ENCODE peak calls at places on chromosomes 7 and 10, in nine cellular contexts. S, I, A, N, U, W, F, V and Q are unnamed samples.

GRCh38 chr7:104793066-104793465 is 220.9 kb upstream of the KMT2E start:
- DNase-seq in I (no peak), F (no peak), W (no peak), V (no peak), A (no peak), N (no peak), U (no peak), S (no peak), Q (no peak)

GRCh38 chr10:119113805-119114732 is 10.2 kb downstream of the DENND10 start:
- DNase-seq in W (no peak), S (no peak), F (no peak), A (no peak), U (no peak), N (peak), V (peak), I (no peak), Q (no peak)

GRCh38 chr10:86283466-86284287 is 82.9 kb downstream of the GRID1 start:
- DNase-seq in A (no peak), U (no peak), I (no peak), V (no peak), F (peak), S (no peak), N (no peak), W (no peak), Q (no peak)

GRCh38 chr7:6636741-6637543 is at the start of gene ZNF316:
- DNase-seq in N (peak), U (peak), S (peak), V (peak), W (no peak), I (no peak), F (peak), A (peak), Q (no peak)

GRCh38 chr7:87735360-87735759 is 107.2 kb downstream of the RUNDC3B start:
- DNase-seq in N (no peak), W (no peak), V (no peak), U (no peak), F (no peak), A (no peak), S (no peak), I (no peak), Q (no peak)

GRCh38 chr7:98828368-98828767 is 41.4 kb downstream of the TMEM130 start:
- DNase-seq in I (no peak), F (no peak), W (no peak), S (no peak), N (no peak), U (no peak), V (no peak), A (no peak), Q (no peak)

GRCh38 chr10:70292016-70292415 is 8.2 kb upstream of the NPFFR1 start:
- DNase-seq in W (no peak), F (no peak), U (no peak), N (no peak), S (no peak), I (no peak), V (no peak), A (no peak), Q (no peak)

GRCh38 chr10:35212856-35213255 is 86.2 kb downstream of the CREM start:
- DNase-seq in N (no peak), A (no peak), W (no peak), I (no peak), S (no peak), V (no peak), F (no peak), U (no peak), Q (no peak)

GRCh38 chr10:97762056-97762455 is 9.7 kb downstream of the SFRP5 start:
- DNase-seq in F (no peak), V (no peak), N (no peak), U (no peak), S (no peak), W (no peak), I (no peak), A (no peak), Q (no peak)

GRCh38 chr7:127392182-127392565 is 334 bp downstream of the ZNF800 start:
- DNase-seq in U (peak), A (peak), I (no peak), V (peak), N (peak), S (peak), F (no peak), W (peak), Q (no peak)

GRCh38 chr7:79506481-79506880 is 53.0 kb upstream of the MAGI2 start:
- DNase-seq in U (no peak), S (no peak), N (peak), A (no peak), W (no peak), F (no peak), I (no peak), V (peak), Q (no peak)

DNA sequence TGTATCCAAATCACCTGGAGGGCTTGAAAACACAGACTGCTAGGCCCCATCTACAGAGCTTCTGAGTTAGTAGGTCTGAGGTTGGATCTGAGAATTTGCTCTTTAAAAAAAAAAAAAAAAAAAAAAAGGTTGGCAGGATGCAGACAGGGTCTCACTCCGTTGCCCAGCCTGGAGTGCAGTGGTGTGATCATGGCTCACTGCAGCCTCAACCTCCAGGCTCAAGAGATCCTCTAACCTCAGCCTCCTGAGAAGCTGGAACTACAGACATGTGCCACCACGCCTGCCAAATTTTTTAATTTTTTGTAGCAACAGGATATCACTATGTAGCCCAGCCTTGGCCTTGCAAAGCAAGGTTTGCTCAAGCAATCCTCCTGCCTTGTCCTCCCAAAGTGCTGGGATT is 8.0 kb downstream of the GDI2 start:
- DNase-seq in W (no peak), I (no peak), A (no peak), S (no peak), U (no peak), N (no peak), V (no peak), F (no peak), Q (no peak)
- H3K4me3 ChIP-seq in W (no peak), I (no peak), A (no peak), S (no peak), U (no peak), N (no peak), V (no peak), F (no peak), Q (no peak)

GRCh38 chr7:73431041-73431835 is 2.3 kb upstream of the FZD9 start:
- DNase-seq in N (no peak), S (no peak), U (no peak), W (no peak), V (no peak), A (no peak), I (no peak), F (no peak), Q (no peak)

GRCh38 chr7:73428697-73429005 is 4.9 kb upstream of the FZD9 start:
- DNase-seq in F (no peak), N (no peak), U (no peak), V (no peak), S (no peak), W (no peak), A (no peak), I (no peak), Q (no peak)

GRCh38 chr7:73427902-73428696 is 5.5 kb upstream of the FZD9 start:
- DNase-seq in W (no peak), A (no peak), F (no peak), S (no peak), V (no peak), U (no peak), N (no peak), I (no peak), Q (no peak)

GRCh38 chr7:73429622-73430505 is 3.7 kb upstream of the FZD9 start:
- DNase-seq in F (no peak), V (no peak), N (no peak), W (no peak), I (no peak), U (no peak), A (no peak), S (no peak), Q (no peak)

GRCh38 chr7:73429218-73429617 is 4.4 kb upstream of the FZD9 start:
- DNase-seq in S (no peak), N (peak), A (no peak), V (no peak), F (no peak), W (no peak), U (no peak), I (no peak), Q (no peak)
- H3K4me3 ChIP-seq in S (no peak), N (no peak), A (no peak), V (no peak), F (no peak), W (no peak), U (no peak), I (no peak), Q (no peak)

DNA sequence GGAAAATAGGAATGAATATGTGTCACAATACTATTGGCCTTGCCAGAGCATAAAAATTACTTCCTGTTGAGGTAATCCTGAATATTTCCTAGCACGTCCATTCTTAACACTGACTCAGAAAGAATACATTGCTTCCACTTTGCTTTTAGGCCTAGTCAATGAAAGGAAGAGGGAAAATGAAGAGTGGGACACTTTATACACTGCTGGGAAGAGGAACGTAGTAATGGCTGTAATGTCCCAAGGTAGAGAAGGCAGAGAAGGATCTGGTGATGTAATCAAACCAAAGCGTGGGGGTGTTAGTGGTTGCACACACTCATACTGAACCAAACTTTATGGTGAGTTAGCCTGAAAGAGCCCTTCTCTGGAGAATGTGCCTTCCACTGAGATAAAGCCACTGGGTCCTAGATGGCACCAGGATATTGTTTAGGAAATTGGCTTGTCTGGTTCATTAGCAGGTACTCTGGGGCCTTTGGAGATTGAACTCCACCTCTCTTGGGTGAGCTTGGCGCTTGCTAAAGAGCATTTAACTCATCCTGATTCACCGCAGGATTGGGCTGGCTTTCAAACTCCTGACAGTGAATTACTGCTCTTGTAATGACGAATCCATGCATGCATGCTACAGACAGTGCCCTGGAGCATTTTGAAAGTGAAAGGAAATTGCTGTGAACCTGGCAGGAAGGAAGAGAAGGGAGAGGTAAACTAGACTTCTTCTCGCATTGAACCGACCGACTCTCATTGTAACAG is 254.9 kb downstream of the KIAA1217 start:
- DNase-seq in N (peak), S (no peak), A (no peak), U (peak), V (peak), W (no peak), I (no peak), F (no peak), Q (no peak)
- H3K4me3 ChIP-seq in N (no peak), S (peak), A (no peak), U (no peak), V (no peak), W (no peak), I (no peak), F (no peak), Q (no peak)

GRCh38 chr10:30028006-30028441 is 31.4 kb downstream of the JCAD start:
- DNase-seq in V (no peak), S (peak), A (peak), U (peak), I (no peak), W (no peak), N (no peak), F (no peak), Q (no peak)

GRCh38 chr10:30027057-30028005 is 32.1 kb downstream of the JCAD start:
- DNase-seq in N (no peak), A (peak), V (no peak), I (no peak), S (peak), F (peak), W (no peak), U (peak), Q (no peak)

GRCh38 chr10:30026080-30026479 is 33.3 kb downstream of the JCAD start:
- DNase-seq in F (no peak), S (no peak), U (no peak), I (no peak), A (no peak), N (no peak), W (no peak), V (no peak), Q (no peak)

GRCh38 chr10:30028452-30029045 is 30.8 kb downstream of the JCAD start:
- DNase-seq in I (no peak), S (no peak), A (no peak), U (no peak), N (no peak), W (no peak), F (no peak), V (no peak), Q (no peak)

DNA sequence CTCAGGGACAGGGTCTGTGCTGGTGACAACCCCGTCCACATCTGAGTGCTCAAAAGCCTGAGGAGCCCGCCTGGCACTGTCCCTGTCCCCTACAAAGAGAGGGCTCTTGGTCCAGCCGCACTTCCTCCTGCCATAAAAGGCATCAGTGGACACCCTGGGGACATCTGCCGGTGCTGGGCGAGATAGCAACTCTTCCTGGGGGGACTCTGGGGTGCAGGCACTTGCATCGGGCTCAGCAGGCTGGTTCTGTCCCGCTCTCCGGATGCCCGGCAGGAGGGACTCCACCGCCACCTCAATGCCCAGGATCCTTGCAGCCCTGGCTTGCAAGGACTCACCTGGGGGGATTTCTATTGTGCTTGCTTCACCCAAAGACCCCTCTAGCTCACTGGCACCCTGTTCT is 32.8 kb downstream of the JCAD start:
- DNase-seq in W (no peak), V (no peak), N (no peak), S (no peak), F (no peak), U (no peak), A (no peak), I (no peak), Q (no peak)
- H3K4me3 ChIP-seq in W (no peak), V (no peak), N (no peak), S (peak), F (peak), U (peak), A (no peak), I (no peak), Q (no peak)